ENCODE peak calls at places on chromosome 12, in four cellular contexts. One of them, this sample, is unnamed.

GRCh38 chr12:67449591-67450052 is 180.5 kb downstream of the CAND1 start:
- DNase-seq in CD4-positive, alpha-beta T cell: no peak
- DNase-seq in caudate nucleus: no peak
- DNase-seq in GM23248: no peak
- DNase-seq in this sample: no peak

GRCh38 chr12:16612647-16613046 is 6.7 kb upstream of the LMO3 start:
- DNase-seq in CD4-positive, alpha-beta T cell: no peak
- DNase-seq in caudate nucleus: no peak
- DNase-seq in GM23248: peak
- DNase-seq in this sample: no peak

GRCh38 chr12:13101854-13102375 is 1.6 kb downstream of the GSG1 start:
- DNase-seq in CD4-positive, alpha-beta T cell: no peak
- DNase-seq in caudate nucleus: no peak
- DNase-seq in GM23248: peak
- DNase-seq in this sample: peak

GRCh38 chr12:117714203-117714602 is 254.6 kb downstream of the KSR2 start:
- DNase-seq in CD4-positive, alpha-beta T cell: no peak
- DNase-seq in caudate nucleus: no peak
- DNase-seq in GM23248: no peak
- DNase-seq in this sample: no peak

GRCh38 chr12:132429932-132430643 is 59.9 kb upstream of the FBRSL1 start:
- DNase-seq in CD4-positive, alpha-beta T cell: peak
- DNase-seq in caudate nucleus: no peak
- DNase-seq in GM23248: peak
- DNase-seq in this sample: peak

GRCh38 chr12:110689002-110689600 is at the start of gene HVCN1:
- DNase-seq in CD4-positive, alpha-beta T cell: peak
- DNase-seq in caudate nucleus: peak
- DNase-seq in GM23248: peak
- DNase-seq in this sample: peak

GRCh38 chr12:93521225-93521854 is 51.1 kb upstream of the SOCS2 start:
- DNase-seq in CD4-positive, alpha-beta T cell: no peak
- DNase-seq in caudate nucleus: no peak
- DNase-seq in GM23248: no peak
- DNase-seq in this sample: no peak

GRCh38 chr12:49055092-49055491 is 5.5 kb downstream of the KMT2D start:
- DNase-seq in CD4-positive, alpha-beta T cell: no peak
- DNase-seq in caudate nucleus: no peak
- DNase-seq in GM23248: no peak
- DNase-seq in this sample: no peak

GRCh38 chr12:106994579-106995220 is 7.8 kb upstream of the MTERF2 start:
- DNase-seq in CD4-positive, alpha-beta T cell: no peak
- DNase-seq in caudate nucleus: no peak
- DNase-seq in GM23248: peak
- DNase-seq in this sample: no peak

GRCh38 chr12:18224745-18225144 is 36.6 kb upstream of the PIK3C2G start:
- DNase-seq in CD4-positive, alpha-beta T cell: no peak
- DNase-seq in caudate nucleus: no peak
- DNase-seq in GM23248: peak
- DNase-seq in this sample: no peak

GRCh38 chr12:116370004-116370404 is 92.5 kb upstream of the MED13L start:
- DNase-seq in CD4-positive, alpha-beta T cell: no peak
- DNase-seq in caudate nucleus: no peak
- DNase-seq in GM23248: peak
- DNase-seq in this sample: no peak

GRCh38 chr12:28550757-28551381 is 360.6 kb downstream of the CCDC91 start:
- DNase-seq in CD4-positive, alpha-beta T cell: no peak
- DNase-seq in caudate nucleus: no peak
- DNase-seq in GM23248: peak
- DNase-seq in this sample: no peak

GRCh38 chr12:88142610-88142991 is 494 bp downstream of the TMTC3 start:
- DNase-seq in CD4-positive, alpha-beta T cell: peak
- DNase-seq in caudate nucleus: peak
- DNase-seq in GM23248: no peak
- DNase-seq in this sample: no peak

GRCh38 chr12:15372313-15372712 is 50.0 kb downstream of the PTPRO start:
- DNase-seq in CD4-positive, alpha-beta T cell: no peak
- DNase-seq in caudate nucleus: no peak
- DNase-seq in GM23248: no peak
- DNase-seq in this sample: no peak

GRCh38 chr12:79020106-79020505 is 155.5 kb downstream of the SYT1 start:
- DNase-seq in CD4-positive, alpha-beta T cell: no peak
- DNase-seq in caudate nucleus: no peak
- DNase-seq in GM23248: no peak
- DNase-seq in this sample: no peak

GRCh38 chr12:89965993-89966392 is 257.4 kb upstream of the ATP2B1 start:
- DNase-seq in CD4-positive, alpha-beta T cell: no peak
- DNase-seq in caudate nucleus: no peak
- DNase-seq in GM23248: no peak
- DNase-seq in this sample: no peak

GRCh38 chr12:51517800-51518199 is 73.2 kb upstream of the SCN8A start:
- DNase-seq in CD4-positive, alpha-beta T cell: no peak
- DNase-seq in caudate nucleus: no peak
- DNase-seq in GM23248: no peak
- DNase-seq in this sample: no peak

GRCh38 chr12:46150735-46151134 is 118.1 kb downstream of the SLC38A1 start:
- DNase-seq in CD4-positive, alpha-beta T cell: no peak
- DNase-seq in caudate nucleus: no peak
- DNase-seq in GM23248: no peak
- DNase-seq in this sample: no peak

GRCh38 chr12:6548556-6549378 is 7.1 kb downstream of the IFFO1 start:
- DNase-seq in CD4-positive, alpha-beta T cell: no peak
- DNase-seq in caudate nucleus: no peak
- DNase-seq in GM23248: peak
- DNase-seq in this sample: no peak

GRCh38 chr12:49767333-49767732 is 26.0 kb downstream of the TMBIM6 start:
- DNase-seq in CD4-positive, alpha-beta T cell: no peak
- DNase-seq in caudate nucleus: no peak
- DNase-seq in GM23248: peak
- DNase-seq in this sample: no peak

GRCh38 chr12:105986779-105987686 is 151.7 kb downstream of the NUAK1 start:
- DNase-seq in CD4-positive, alpha-beta T cell: no peak
- DNase-seq in caudate nucleus: no peak
- DNase-seq in GM23248: peak
- DNase-seq in this sample: no peak

GRCh38 chr12:6078378-6079083 is 45.9 kb downstream of the VWF start:
- DNase-seq in CD4-positive, alpha-beta T cell: no peak
- DNase-seq in caudate nucleus: no peak
- DNase-seq in GM23248: no peak
- DNase-seq in this sample: no peak

GRCh38 chr12:49748306-49748705 is 6.9 kb downstream of the TMBIM6 start:
- DNase-seq in CD4-positive, alpha-beta T cell: no peak
- DNase-seq in caudate nucleus: no peak
- DNase-seq in GM23248: no peak
- DNase-seq in this sample: no peak

DNA sequence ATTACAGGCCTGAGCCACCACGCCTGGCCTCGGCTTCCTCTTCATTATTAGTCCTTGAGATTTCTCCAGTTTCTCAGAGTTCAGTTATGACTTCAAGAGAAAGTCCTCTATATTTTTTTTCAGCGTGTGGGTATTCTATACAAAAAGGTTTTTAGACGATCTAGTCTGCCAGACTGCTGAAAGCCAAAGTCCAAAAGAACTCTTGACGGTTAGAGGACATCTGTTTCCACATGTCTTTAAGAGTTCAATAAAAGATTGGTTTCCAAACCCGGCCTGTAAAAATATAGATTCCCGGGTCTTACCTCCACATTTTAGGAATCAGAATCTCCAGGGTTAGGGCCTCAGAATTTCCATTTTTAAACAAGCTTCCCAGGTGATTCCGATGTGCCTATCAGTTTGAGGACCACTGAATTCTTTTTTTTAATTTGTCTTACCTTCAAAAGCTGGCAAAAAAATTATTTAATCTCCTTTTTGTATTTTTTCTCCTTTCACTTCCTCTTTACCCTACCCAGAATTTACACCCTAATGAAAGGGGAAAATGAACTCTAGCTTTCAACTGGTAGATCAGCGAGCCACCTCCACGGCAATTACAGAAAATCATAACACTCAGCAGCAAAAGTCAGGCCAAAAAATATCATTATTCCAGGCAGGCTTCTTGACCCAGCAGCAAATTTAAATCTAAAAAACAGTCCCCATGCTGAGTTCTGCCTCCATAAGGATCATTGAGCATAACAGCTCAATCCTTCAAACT is 8.8 kb downstream of the NT5DC3 start:
- DNase-seq in CD4-positive, alpha-beta T cell: no peak
- DNase-seq in caudate nucleus: no peak
- DNase-seq in GM23248: no peak
- DNase-seq in this sample: no peak
- H3K27ac ChIP-seq in CD4-positive, alpha-beta T cell: no peak
- H3K27ac ChIP-seq in caudate nucleus: no peak
- H3K27ac ChIP-seq in GM23248: peak
- H3K27ac ChIP-seq in this sample: no peak

DNA sequence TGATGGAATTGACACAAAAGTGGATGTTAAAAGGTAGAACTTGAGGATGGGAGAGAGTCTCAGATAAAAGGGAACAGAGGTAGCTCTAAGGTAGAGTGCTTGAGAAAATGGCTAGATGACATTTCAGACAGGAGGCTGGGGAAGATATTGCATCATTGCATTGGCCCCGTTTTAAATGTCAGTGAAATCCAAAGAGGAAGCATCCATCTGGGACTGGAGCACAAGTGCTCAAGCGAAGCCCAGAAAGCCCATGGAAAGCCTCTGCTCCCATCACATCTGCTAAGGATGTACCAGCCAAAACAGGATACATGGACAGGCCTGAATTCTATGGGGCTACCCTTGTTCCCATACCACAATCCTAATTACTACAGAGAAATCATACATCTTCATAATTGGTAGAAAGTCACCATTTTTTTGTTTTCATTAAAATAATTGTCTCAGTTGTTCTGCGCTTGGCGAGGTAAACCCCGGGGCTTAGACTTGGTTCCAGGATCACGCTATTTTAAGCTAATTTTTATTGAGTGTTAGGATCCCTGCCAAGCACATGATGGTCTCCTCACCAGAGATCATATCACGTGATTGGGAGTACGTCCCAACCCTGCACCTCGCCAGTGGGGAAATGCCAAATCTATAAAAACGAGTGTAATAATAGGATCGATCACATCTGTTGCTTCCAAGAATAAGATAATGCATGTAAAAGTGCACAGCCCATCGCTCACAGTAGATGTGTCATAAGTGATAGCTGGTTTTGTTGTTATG is 581.3 kb upstream of the TMEM132C start:
- DNase-seq in CD4-positive, alpha-beta T cell: no peak
- DNase-seq in caudate nucleus: no peak
- DNase-seq in GM23248: no peak
- DNase-seq in this sample: no peak
- H3K27ac ChIP-seq in CD4-positive, alpha-beta T cell: no peak
- H3K27ac ChIP-seq in caudate nucleus: no peak
- H3K27ac ChIP-seq in GM23248: no peak
- H3K27ac ChIP-seq in this sample: no peak

DNA sequence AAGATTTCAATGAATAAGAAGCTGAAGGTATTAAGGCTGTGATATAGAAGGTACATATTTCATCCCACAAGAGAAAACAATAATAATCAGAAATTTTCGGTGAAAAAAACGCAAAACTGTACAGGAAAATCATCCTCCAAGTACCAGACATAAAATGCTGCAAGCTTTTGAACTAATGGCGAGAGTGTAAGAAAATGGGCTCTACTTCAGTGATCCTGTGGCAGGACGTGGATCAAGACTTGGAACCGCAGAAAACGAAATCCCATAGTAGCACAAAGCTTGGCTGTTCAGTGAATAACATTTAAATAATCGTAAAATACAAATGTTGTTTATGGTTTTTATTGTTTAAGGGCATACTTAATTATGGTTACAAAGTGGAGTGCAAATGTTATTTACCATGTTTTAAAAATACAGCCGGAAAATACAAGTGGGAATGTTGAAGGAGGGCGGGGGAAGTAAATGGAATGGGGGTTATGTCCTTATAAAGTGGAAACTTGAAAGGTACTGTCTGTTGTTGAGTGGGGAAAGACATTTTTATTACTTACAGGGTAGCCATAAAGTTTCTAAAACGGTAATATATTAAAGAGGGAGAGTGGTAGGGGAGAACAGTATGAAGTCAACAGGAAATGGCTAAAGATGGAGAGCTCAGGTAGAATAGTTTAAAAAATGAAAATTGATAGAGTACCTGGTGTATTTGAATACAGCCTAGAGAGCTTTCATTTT is 1.1 kb downstream of the SMIM10L1 start:
- DNase-seq in CD4-positive, alpha-beta T cell: no peak
- DNase-seq in caudate nucleus: no peak
- DNase-seq in GM23248: peak
- DNase-seq in this sample: no peak
- H3K27ac ChIP-seq in CD4-positive, alpha-beta T cell: no peak
- H3K27ac ChIP-seq in caudate nucleus: peak
- H3K27ac ChIP-seq in GM23248: peak
- H3K27ac ChIP-seq in this sample: peak

GRCh38 chr12:121190523-121191031 is 19.4 kb upstream of the P2RX4 start:
- DNase-seq in CD4-positive, alpha-beta T cell: no peak
- DNase-seq in caudate nucleus: no peak
- DNase-seq in GM23248: peak
- DNase-seq in this sample: no peak
- H3K27ac ChIP-seq in CD4-positive, alpha-beta T cell: no peak
- H3K27ac ChIP-seq in caudate nucleus: no peak
- H3K27ac ChIP-seq in GM23248: peak
- H3K27ac ChIP-seq in this sample: no peak

DNA sequence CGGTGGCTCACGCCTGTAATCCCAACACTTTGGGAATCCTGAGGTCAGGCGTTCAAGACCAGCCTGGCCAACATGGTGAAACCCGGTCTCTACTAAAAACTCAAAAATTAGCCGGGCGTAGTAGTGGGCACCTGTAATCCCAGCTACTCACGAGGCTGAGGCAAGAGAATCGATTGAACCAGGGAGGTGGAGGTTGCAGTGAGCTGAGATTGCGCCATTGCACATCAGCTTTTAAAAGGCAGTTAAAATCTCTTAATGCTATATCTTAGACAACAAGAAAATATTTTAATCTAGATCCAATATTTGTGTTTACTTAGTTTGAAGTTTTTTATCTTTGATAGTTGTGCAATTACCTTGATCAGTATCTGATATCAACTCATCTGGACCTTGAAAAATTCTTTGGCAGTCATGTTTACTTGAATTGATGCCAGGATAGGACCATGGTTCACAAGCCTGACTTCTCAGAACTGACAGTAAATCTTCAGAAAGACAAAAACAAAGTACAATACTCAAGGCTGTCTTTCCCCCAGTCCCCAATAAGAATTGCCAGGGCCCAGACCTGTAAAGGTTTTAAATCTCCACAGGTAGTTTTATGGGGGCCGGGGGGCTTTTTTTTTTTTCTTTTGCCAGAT is 135.0 kb upstream of the AEBP2 start:
- DNase-seq in CD4-positive, alpha-beta T cell: no peak
- DNase-seq in caudate nucleus: no peak
- DNase-seq in GM23248: no peak
- DNase-seq in this sample: no peak
- H3K27ac ChIP-seq in CD4-positive, alpha-beta T cell: no peak
- H3K27ac ChIP-seq in caudate nucleus: no peak
- H3K27ac ChIP-seq in GM23248: no peak
- H3K27ac ChIP-seq in this sample: no peak

GRCh38 chr12:52899338-52900035 is 5.4 kb downstream of the KRT8 start:
- DNase-seq in CD4-positive, alpha-beta T cell: no peak
- DNase-seq in caudate nucleus: no peak
- DNase-seq in GM23248: no peak
- DNase-seq in this sample: no peak
- H3K27ac ChIP-seq in CD4-positive, alpha-beta T cell: no peak
- H3K27ac ChIP-seq in caudate nucleus: no peak
- H3K27ac ChIP-seq in GM23248: no peak
- H3K27ac ChIP-seq in this sample: peak